ENCODE peak calls at places on chromosomes 7 and 10, in six cellular contexts. Q is CD4-positive, alpha-beta T cell; K is CD8-positive, alpha-beta T cell; A is gastrocnemius medialis; V is A673; C is RWPE1. F is an unnamed sample.
A peak's percentile ranks its signal among the peaks of the same experiment; 100 is the strongest.

GRCh38 chr7:131111-132094 is 61.0 kb upstream of the FAM20C start:
- DNase-seq in Q (no peak), K (no peak), A (no peak), V (no peak), C (no peak), F (no peak)

GRCh38 chr7:124073325-124073676 is 40.4 kb upstream of the TMEM229A start:
- DNase-seq in Q (no peak), K (no peak), A (no peak), V (no peak), C (no peak), F (no peak)

GRCh38 chr10:66881814-66882213 is 44.0 kb upstream of the LRRTM3 start:
- DNase-seq in Q (no peak), K (no peak), A (no peak), V (no peak), C (no peak), F (no peak)

GRCh38 chr7:55534916-55535636 is 37.2 kb downstream of the VOPP1 start:
- DNase-seq in Q (no peak), K (no peak), A (no peak), V (no peak), C (no peak), F (no peak)

GRCh38 chr10:92688573-92688926 is 1.2 kb upstream of the HHEX start:
- DNase-seq in Q (no peak), K (no peak), A (no peak), V (no peak), C (no peak), F (no peak)

GRCh38 chr10:1896153-1896552 is 158.8 kb upstream of the ADARB2 start:
- DNase-seq in Q (no peak), K (no peak), A (no peak), V (no peak), C (no peak), F (no peak)

GRCh38 chr7:103593691-103594090 is 147.7 kb upstream of the SLC26A5 start:
- DNase-seq in Q (no peak), K (no peak), A (no peak), V (no peak), C (no peak), F (no peak)

GRCh38 chr7:94432799-94433198 is 38.1 kb downstream of the COL1A2 start:
- DNase-seq in Q (no peak), K (no peak), A (no peak), V (no peak), C (no peak), F (no peak)

GRCh38 chr7:151493083-151493482 is 26.6 kb downstream of the RHEB start:
- DNase-seq in Q (no peak), K (no peak), A (no peak), V (no peak), C (no peak), F (no peak)

GRCh38 chr10:77212632-77213031 is 425.0 kb downstream of the KCNMA1 start:
- DNase-seq in Q (no peak), K (no peak), A (no peak), V (no peak), C (no peak), F (no peak)
- TF ChIP-seq CTCF in Q (no peak), K (no peak), A (no peak), V (no peak), C (no peak), F (no peak)

DNA sequence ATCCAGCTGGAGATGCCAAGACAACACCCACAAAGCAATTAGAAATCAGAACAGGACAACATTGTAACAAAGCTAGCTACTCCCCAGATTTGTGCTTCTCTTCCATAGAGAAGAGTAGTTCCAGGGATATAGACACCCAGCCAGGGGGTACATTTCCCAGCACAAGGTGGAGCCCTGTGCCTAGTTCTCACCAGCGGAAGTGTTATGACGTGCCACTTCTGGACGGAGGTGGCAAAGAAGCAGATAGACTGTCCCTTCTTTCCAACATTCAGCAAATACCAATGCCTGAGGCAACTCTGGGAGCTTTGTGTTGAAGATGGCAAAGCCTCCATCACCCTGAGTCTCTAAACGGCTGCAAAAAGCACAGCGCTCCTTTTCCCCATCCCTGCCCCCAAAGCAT is 23.4 kb upstream of the GSAP start:
- DNase-seq in Q (no peak), K (no peak), A (peak; percentile 25), V (peak; percentile 42), C (peak; percentile 35), F (no peak)
- TF ChIP-seq CTCF in Q (no peak), K (no peak), A (no peak), V (peak; percentile 42), C (peak; percentile 24), F (no peak)

GRCh38 chr10:101294109-101294508 is 59.9 kb upstream of the BTRC start:
- DNase-seq in Q (no peak), K (no peak), A (no peak), V (no peak), C (no peak), F (no peak)
- TF ChIP-seq CTCF in Q (no peak), K (no peak), A (no peak), V (no peak), C (no peak), F (no peak)

GRCh38 chr10:326350-326749 is 191.1 kb downstream of the ZMYND11 start:
- DNase-seq in Q (no peak), K (no peak), A (no peak), V (peak; percentile 69), C (no peak), F (no peak)

GRCh38 chr10:320787-321186 is 185.5 kb downstream of the ZMYND11 start:
- DNase-seq in Q (no peak), K (no peak), A (no peak), V (no peak), C (no peak), F (no peak)

GRCh38 chr10:324593-324992 is 189.3 kb downstream of the ZMYND11 start:
- DNase-seq in Q (no peak), K (no peak), A (no peak), V (no peak), C (no peak), F (no peak)

GRCh38 chr10:325282-325681 is 190.0 kb downstream of the ZMYND11 start:
- DNase-seq in Q (no peak), K (no peak), A (no peak), V (no peak), C (no peak), F (no peak)

GRCh38 chr10:323651-324293 is 188.5 kb downstream of the ZMYND11 start:
- DNase-seq in Q (peak; percentile 9), K (peak; percentile 57), A (no peak), V (peak; percentile 93), C (peak; percentile 90), F (no peak)
- TF ChIP-seq CTCF in Q (no peak), K (no peak), A (no peak), V (peak; percentile 13), C (no peak), F (no peak)

GRCh38 chr10:34206078-34206477 is 609.0 kb downstream of the PARD3 start:
- DNase-seq in Q (no peak), K (no peak), A (no peak), V (no peak), C (no peak), F (no peak)
- TF ChIP-seq CTCF in Q (no peak), K (no peak), A (no peak), V (peak; percentile 31), C (no peak), F (no peak)